ENCODE peak calls at places on chromosome 4, in nine cellular contexts. V, M, I, G, N, T, D, P and Y are unnamed samples.

GRCh38 chr4:155679343-155679742 is 12.7 kb downstream of the GUCY1A1 start:
- DNase-seq in P (no peak), V (no peak), I (no peak), M (peak), N (peak), D (no peak), G (no peak), T (peak), Y (no peak)

GRCh38 chr4:87953776-87954175 is 21.7 kb upstream of the SPP1 start:
- DNase-seq in V (no peak), I (no peak), T (no peak), M (no peak), G (no peak), N (no peak), D (no peak), P (no peak), Y (no peak)

GRCh38 chr4:183098080-183098722 is 856 bp upstream of the WWC2 start:
- DNase-seq in M (peak), P (peak), D (peak), N (peak), I (peak), G (peak), T (peak), V (peak), Y (peak)

GRCh38 chr4:173397604-173398003 is 1.3 kb downstream of the SCRG1 start:
- DNase-seq in T (no peak), N (no peak), G (no peak), M (no peak), I (no peak), V (no peak), D (no peak), P (no peak), Y (no peak)

GRCh38 chr4:24477919-24478318 is 106.4 kb downstream of the DHX15 start:
- DNase-seq in V (peak), T (peak), M (peak), G (no peak), P (no peak), I (no peak), D (no peak), N (no peak), Y (no peak)

GRCh38 chr4:53507671-53508286 is 83.5 kb downstream of the LNX1 start:
- DNase-seq in M (peak), T (peak), G (no peak), D (no peak), V (no peak), I (no peak), N (no peak), P (peak), Y (no peak)

GRCh38 chr4:157023941-157024340 is 52.0 kb upstream of the GLRB start:
- DNase-seq in T (no peak), M (no peak), G (no peak), V (no peak), P (no peak), N (no peak), D (no peak), I (no peak), Y (no peak)

GRCh38 chr4:140717313-140717712 is 38.9 kb downstream of the TBC1D9 start:
- DNase-seq in M (no peak), G (no peak), V (no peak), P (no peak), T (no peak), I (no peak), D (no peak), N (no peak), Y (no peak)

GRCh38 chr4:84089652-84090437 is 409.2 kb downstream of the NKX6-1 start:
- DNase-seq in V (no peak), T (no peak), I (no peak), M (no peak), G (no peak), P (no peak), N (no peak), D (no peak), Y (no peak)

GRCh38 chr4:27360651-27361347 is 500.2 kb downstream of the STIM2 start:
- DNase-seq in P (no peak), I (no peak), N (no peak), T (peak), V (no peak), M (peak), G (no peak), D (no peak), Y (no peak)

DNA sequence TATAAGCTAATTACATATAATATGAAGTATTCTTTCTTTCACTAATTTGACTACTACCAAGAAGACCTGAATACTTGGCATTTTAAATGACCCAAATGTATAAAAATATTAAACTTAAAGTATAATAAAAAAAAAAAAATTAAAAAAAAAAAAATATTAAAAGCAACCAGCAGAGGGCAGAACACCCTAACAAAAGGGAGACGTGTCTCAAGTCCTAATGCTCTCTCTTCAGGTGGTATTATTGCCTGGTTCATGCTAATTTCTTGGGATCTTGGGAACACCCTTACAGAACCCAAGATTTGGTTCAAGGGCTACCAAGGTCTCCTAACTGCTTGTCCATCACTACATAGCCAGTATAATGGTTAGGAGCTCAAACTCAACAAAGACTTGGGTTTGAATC is 754.8 kb downstream of the RAB28 start:
- DNase-seq in V (no peak), P (no peak), D (no peak), I (no peak), T (no peak), N (no peak), G (no peak), M (peak), Y (no peak)
- TF ChIP-seq CTCF in V (no peak), P (no peak), D (peak), I (peak), T (peak), N (peak), G (peak), M (peak), Y (peak)

GRCh38 chr4:70315928-70316327 is 18.9 kb upstream of the CABS1 start:
- DNase-seq in D (no peak), N (no peak), M (no peak), T (no peak), I (no peak), V (no peak), P (no peak), G (no peak), Y (no peak)
- TF ChIP-seq CTCF in D (no peak), N (no peak), M (no peak), T (no peak), I (no peak), V (no peak), P (no peak), G (no peak), Y (no peak)

DNA sequence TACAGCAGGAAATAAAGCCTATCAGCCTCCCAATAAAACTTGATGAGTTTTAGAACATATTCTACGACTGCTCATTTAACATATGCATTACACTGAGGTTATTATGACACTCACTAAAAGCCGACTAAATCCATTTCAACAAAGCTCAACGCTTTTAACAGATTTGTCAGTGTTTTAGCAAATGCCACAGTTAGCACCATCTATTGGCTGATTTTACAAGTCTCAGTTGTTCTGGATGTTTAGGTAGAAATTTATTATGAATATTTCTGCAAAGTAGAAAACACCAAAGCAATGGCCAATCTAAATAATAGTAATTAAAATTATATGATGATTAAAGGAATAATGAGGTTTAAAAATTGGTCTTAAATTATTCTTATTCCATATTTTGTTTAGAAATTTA is 993.2 kb upstream of the PCDH7 start:
- DNase-seq in D (no peak), M (no peak), G (no peak), N (no peak), V (no peak), P (no peak), T (no peak), I (no peak), Y (no peak)
- TF ChIP-seq CTCF in D (no peak), M (no peak), G (no peak), N (no peak), V (no peak), P (no peak), T (no peak), I (no peak), Y (no peak)

GRCh38 chr4:54840992-54841768 is 183.4 kb downstream of the KIT start:
- DNase-seq in D (no peak), M (peak), T (peak), I (no peak), N (no peak), V (no peak), P (no peak), G (no peak), Y (no peak)
- TF ChIP-seq CTCF in D (no peak), M (peak), T (peak), I (no peak), N (no peak), V (no peak), P (no peak), G (no peak), Y (no peak)

DNA sequence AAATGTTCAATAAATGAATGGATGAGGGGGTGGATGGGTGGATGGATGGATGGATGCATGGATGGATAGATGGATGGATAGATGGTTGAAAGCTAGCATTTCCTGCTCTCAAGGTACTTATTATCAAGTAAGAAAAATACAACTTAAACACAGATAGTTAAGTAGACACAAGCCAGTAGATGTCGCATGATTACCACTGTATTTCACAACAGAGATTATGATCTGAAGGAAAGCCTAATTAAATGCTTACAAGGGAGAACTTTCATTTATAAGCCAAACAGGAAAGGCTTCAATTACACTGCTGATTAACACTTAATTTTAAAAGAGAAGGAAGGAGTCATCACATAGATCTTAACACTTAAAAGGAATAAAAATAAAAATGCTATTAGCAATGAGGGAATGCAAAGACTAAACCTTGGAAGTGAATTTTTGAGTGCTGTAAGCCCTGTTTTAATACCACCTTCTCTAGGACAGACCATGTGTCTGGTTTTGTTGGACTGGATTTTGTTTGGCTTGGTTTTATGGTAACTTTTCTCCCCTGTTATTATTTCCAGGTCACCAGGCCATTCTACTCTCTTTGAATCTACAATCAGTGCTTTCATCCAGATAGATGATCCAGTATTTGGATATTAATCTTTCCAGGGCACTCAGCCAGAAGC is 75.4 kb upstream of the SLC39A8 start:
- DNase-seq in V (no peak), M (peak), N (no peak), I (no peak), D (no peak), T (no peak), P (no peak), G (no peak), Y (no peak)
- TF ChIP-seq CTCF in V (no peak), M (peak), N (no peak), I (no peak), D (no peak), T (no peak), P (no peak), G (no peak), Y (no peak)

DNA sequence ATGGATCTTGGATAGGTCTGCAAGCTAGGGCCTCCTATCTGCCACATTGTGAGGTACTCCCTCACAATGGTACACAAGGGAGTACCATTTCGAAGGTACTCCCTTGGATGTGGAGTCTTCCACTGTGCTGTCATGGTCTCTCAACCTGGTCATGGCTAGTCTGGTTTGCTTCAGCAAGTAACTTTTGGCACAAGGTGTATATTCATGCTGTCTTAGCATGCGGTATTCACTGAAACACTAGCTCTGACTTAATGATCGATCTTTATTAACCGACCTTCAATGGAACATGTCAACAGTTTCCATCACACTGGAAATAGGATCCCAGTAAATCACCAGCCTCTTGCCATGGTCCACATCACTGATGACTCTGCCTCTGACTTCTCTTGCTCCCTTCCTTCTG is 77.5 kb upstream of the HS3ST1 start:
- DNase-seq in V (no peak), P (no peak), T (no peak), M (no peak), D (no peak), I (no peak), G (no peak), N (no peak), Y (no peak)
- TF ChIP-seq CTCF in V (no peak), P (no peak), T (no peak), M (no peak), D (no peak), I (no peak), G (no peak), N (no peak), Y (no peak)

DNA sequence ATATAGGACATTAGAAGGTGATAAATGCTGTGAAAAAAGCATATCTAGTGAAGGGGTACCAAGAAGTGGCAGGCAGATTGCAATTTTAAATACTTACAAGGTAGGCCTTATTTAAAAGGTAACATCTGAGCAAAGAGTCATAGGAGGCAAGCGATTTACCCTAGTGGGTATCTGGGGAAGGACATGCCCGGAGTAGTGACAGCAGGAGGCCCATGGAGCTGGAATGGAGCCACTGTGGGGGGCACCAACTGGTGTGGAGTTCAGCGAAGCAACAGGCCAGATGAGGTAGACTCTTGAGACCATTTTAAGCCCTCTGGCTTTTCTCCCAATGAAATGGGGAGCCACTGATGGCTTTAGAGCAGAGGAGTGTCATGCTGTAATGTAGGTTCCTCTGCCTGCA is 37.3 kb downstream of the SEC24D start:
- DNase-seq in D (no peak), P (no peak), N (no peak), G (no peak), T (no peak), V (no peak), M (no peak), I (no peak), Y (no peak)
- TF ChIP-seq CTCF in D (no peak), P (no peak), N (no peak), G (peak), T (no peak), V (no peak), M (no peak), I (no peak), Y (peak)

GRCh38 chr4:142741995-142742394 is 104.1 kb downstream of the INPP4B start:
- DNase-seq in G (no peak), M (no peak), I (no peak), T (no peak), N (no peak), V (no peak), P (no peak), D (no peak), Y (no peak)
- TF ChIP-seq CTCF in G (no peak), M (no peak), I (no peak), T (no peak), N (no peak), V (no peak), P (no peak), D (no peak), Y (no peak)

GRCh38 chr4:77418333-77418732 is 187.3 kb upstream of the CXCL13 start:
- DNase-seq in G (no peak), P (no peak), T (no peak), M (no peak), D (no peak), I (peak), V (no peak), N (no peak), Y (peak)
- TF ChIP-seq CTCF in G (peak), P (no peak), T (no peak), M (no peak), D (no peak), I (peak), V (no peak), N (peak), Y (no peak)

GRCh38 chr4:145553375-145553774 is 65.8 kb upstream of the MMAA start:
- DNase-seq in G (no peak), V (no peak), D (no peak), M (no peak), P (no peak), I (no peak), T (no peak), N (no peak), Y (no peak)

GRCh38 chr4:145554691-145555090 is 64.5 kb upstream of the MMAA start:
- DNase-seq in N (no peak), P (no peak), T (no peak), V (no peak), M (no peak), D (no peak), I (no peak), G (no peak), Y (no peak)

GRCh38 chr4:145552181-145552822 is 66.9 kb upstream of the MMAA start:
- DNase-seq in M (no peak), V (no peak), P (no peak), G (no peak), T (no peak), D (no peak), N (no peak), I (no peak), Y (no peak)

DNA sequence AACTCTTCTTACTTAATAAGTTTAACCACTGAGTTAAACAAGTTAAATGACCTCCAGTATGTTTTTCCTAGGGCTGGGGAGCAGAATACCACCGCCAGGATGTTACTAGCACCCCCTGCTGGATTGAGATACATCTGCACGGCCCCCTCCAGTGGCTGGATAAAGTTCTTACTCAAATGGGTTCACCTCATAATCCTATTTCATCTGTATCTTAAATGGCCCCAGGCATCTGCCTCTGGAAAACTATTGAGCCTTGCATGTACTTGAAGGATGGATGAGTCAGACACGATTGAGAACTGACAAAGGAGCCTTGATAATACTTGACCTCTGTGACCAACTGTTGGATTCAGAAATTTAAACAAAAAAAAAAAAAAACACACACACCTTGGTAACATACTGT is 61.5 kb upstream of the MMAA start:
- DNase-seq in V (peak), M (peak), P (no peak), D (peak), T (peak), G (peak), N (no peak), I (peak), Y (peak)
- TF ChIP-seq CTCF in V (peak), M (peak), P (peak), D (peak), T (peak), G (peak), N (peak), I (peak), Y (peak)